ENCODE peak calls at places on chromosomes 16 and 17, in eight cellular contexts. One of them, this sample, is unnamed.

GRCh38 chr17:63645775-63646491 is 23.7 kb downstream of the MAP3K3 start:
- DNase-seq in Peyer's patch: no peak
- DNase-seq in stimulated activated CD8-positive, alpha-beta memory T cell treated with anti-CD3 and anti-CD28 coated beads, Interleukin-4, amount 100 ng/mL, for 1 hour: no peak
- DNase-seq in NCI-H1105: no peak
- DNase-seq in left ventricle myocardium inferior: no peak
- DNase-seq in HTR-8/SVneo: no peak
- DNase-seq in progenitor cell of endocrine pancreas: no peak
- DNase-seq in transverse colon: no peak
- DNase-seq in this sample: no peak

GRCh38 chr16:23701045-23701444 is 12.0 kb downstream of the ERN2 start:
- DNase-seq in Peyer's patch: no peak
- DNase-seq in stimulated activated CD8-positive, alpha-beta memory T cell treated with anti-CD3 and anti-CD28 coated beads, Interleukin-4, amount 100 ng/mL, for 1 hour: no peak
- DNase-seq in NCI-H1105: no peak
- DNase-seq in left ventricle myocardium inferior: no peak
- DNase-seq in HTR-8/SVneo: no peak
- DNase-seq in progenitor cell of endocrine pancreas: no peak
- DNase-seq in transverse colon: no peak
- DNase-seq in this sample: no peak

GRCh38 chr17:35256629-35257028 is 13.8 kb downstream of the SLFN5 start:
- DNase-seq in Peyer's patch: no peak
- DNase-seq in stimulated activated CD8-positive, alpha-beta memory T cell treated with anti-CD3 and anti-CD28 coated beads, Interleukin-4, amount 100 ng/mL, for 1 hour: no peak
- DNase-seq in NCI-H1105: no peak
- DNase-seq in left ventricle myocardium inferior: no peak
- DNase-seq in HTR-8/SVneo: no peak
- DNase-seq in progenitor cell of endocrine pancreas: no peak
- DNase-seq in transverse colon: no peak
- DNase-seq in this sample: no peak

GRCh38 chr16:65713409-65713808 is 591.5 kb upstream of the CDH11 start:
- DNase-seq in Peyer's patch: no peak
- DNase-seq in stimulated activated CD8-positive, alpha-beta memory T cell treated with anti-CD3 and anti-CD28 coated beads, Interleukin-4, amount 100 ng/mL, for 1 hour: no peak
- DNase-seq in NCI-H1105: no peak
- DNase-seq in left ventricle myocardium inferior: no peak
- DNase-seq in HTR-8/SVneo: no peak
- DNase-seq in progenitor cell of endocrine pancreas: no peak
- DNase-seq in transverse colon: no peak
- DNase-seq in this sample: no peak

GRCh38 chr16:14600164-14600563 is 29.9 kb downstream of the PARN start:
- DNase-seq in Peyer's patch: no peak
- DNase-seq in stimulated activated CD8-positive, alpha-beta memory T cell treated with anti-CD3 and anti-CD28 coated beads, Interleukin-4, amount 100 ng/mL, for 1 hour: no peak
- DNase-seq in NCI-H1105: no peak
- DNase-seq in left ventricle myocardium inferior: no peak
- DNase-seq in HTR-8/SVneo: peak
- DNase-seq in progenitor cell of endocrine pancreas: no peak
- DNase-seq in transverse colon: no peak
- DNase-seq in this sample: no peak

GRCh38 chr16:28596840-28597691 is at the start of gene SULT1A2:
- DNase-seq in Peyer's patch: peak
- DNase-seq in stimulated activated CD8-positive, alpha-beta memory T cell treated with anti-CD3 and anti-CD28 coated beads, Interleukin-4, amount 100 ng/mL, for 1 hour: no peak
- DNase-seq in NCI-H1105: no peak
- DNase-seq in left ventricle myocardium inferior: no peak
- DNase-seq in HTR-8/SVneo: no peak
- DNase-seq in progenitor cell of endocrine pancreas: no peak
- DNase-seq in transverse colon: peak
- DNase-seq in this sample: no peak

GRCh38 chr17:915416-916201 is 64.0 kb downstream of the NXN start:
- DNase-seq in Peyer's patch: no peak
- DNase-seq in stimulated activated CD8-positive, alpha-beta memory T cell treated with anti-CD3 and anti-CD28 coated beads, Interleukin-4, amount 100 ng/mL, for 1 hour: no peak
- DNase-seq in NCI-H1105: peak
- DNase-seq in left ventricle myocardium inferior: no peak
- DNase-seq in HTR-8/SVneo: no peak
- DNase-seq in progenitor cell of endocrine pancreas: no peak
- DNase-seq in transverse colon: no peak
- DNase-seq in this sample: no peak

GRCh38 chr16:59601452-59601851 is 867.3 kb upstream of the GOT2 start:
- DNase-seq in Peyer's patch: no peak
- DNase-seq in stimulated activated CD8-positive, alpha-beta memory T cell treated with anti-CD3 and anti-CD28 coated beads, Interleukin-4, amount 100 ng/mL, for 1 hour: no peak
- DNase-seq in NCI-H1105: no peak
- DNase-seq in left ventricle myocardium inferior: no peak
- DNase-seq in HTR-8/SVneo: no peak
- DNase-seq in progenitor cell of endocrine pancreas: no peak
- DNase-seq in transverse colon: no peak
- DNase-seq in this sample: no peak

GRCh38 chr17:48840441-48840840 is 9.6 kb downstream of the CALCOCO2 start:
- DNase-seq in Peyer's patch: no peak
- DNase-seq in stimulated activated CD8-positive, alpha-beta memory T cell treated with anti-CD3 and anti-CD28 coated beads, Interleukin-4, amount 100 ng/mL, for 1 hour: no peak
- DNase-seq in NCI-H1105: no peak
- DNase-seq in left ventricle myocardium inferior: no peak
- DNase-seq in HTR-8/SVneo: no peak
- DNase-seq in progenitor cell of endocrine pancreas: no peak
- DNase-seq in transverse colon: no peak
- DNase-seq in this sample: no peak

GRCh38 chr17:41962111-41962510 is 4.5 kb upstream of the CNP start:
- DNase-seq in Peyer's patch: no peak
- DNase-seq in stimulated activated CD8-positive, alpha-beta memory T cell treated with anti-CD3 and anti-CD28 coated beads, Interleukin-4, amount 100 ng/mL, for 1 hour: no peak
- DNase-seq in NCI-H1105: no peak
- DNase-seq in left ventricle myocardium inferior: no peak
- DNase-seq in HTR-8/SVneo: no peak
- DNase-seq in progenitor cell of endocrine pancreas: no peak
- DNase-seq in transverse colon: no peak
- DNase-seq in this sample: no peak

GRCh38 chr17:8846768-8847211 is 20.7 kb downstream of the PIK3R6 start:
- DNase-seq in Peyer's patch: no peak
- DNase-seq in stimulated activated CD8-positive, alpha-beta memory T cell treated with anti-CD3 and anti-CD28 coated beads, Interleukin-4, amount 100 ng/mL, for 1 hour: no peak
- DNase-seq in NCI-H1105: no peak
- DNase-seq in left ventricle myocardium inferior: no peak
- DNase-seq in HTR-8/SVneo: peak
- DNase-seq in progenitor cell of endocrine pancreas: no peak
- DNase-seq in transverse colon: no peak
- DNase-seq in this sample: no peak

GRCh38 chr16:84007520-84007919 is 35.1 kb downstream of the SLC38A8 start:
- DNase-seq in Peyer's patch: no peak
- DNase-seq in stimulated activated CD8-positive, alpha-beta memory T cell treated with anti-CD3 and anti-CD28 coated beads, Interleukin-4, amount 100 ng/mL, for 1 hour: no peak
- DNase-seq in NCI-H1105: no peak
- DNase-seq in left ventricle myocardium inferior: no peak
- DNase-seq in HTR-8/SVneo: no peak
- DNase-seq in progenitor cell of endocrine pancreas: no peak
- DNase-seq in transverse colon: no peak
- DNase-seq in this sample: no peak

GRCh38 chr16:7377231-7377630 is 44.6 kb downstream of the RBFOX1 start:
- DNase-seq in Peyer's patch: no peak
- DNase-seq in stimulated activated CD8-positive, alpha-beta memory T cell treated with anti-CD3 and anti-CD28 coated beads, Interleukin-4, amount 100 ng/mL, for 1 hour: no peak
- DNase-seq in NCI-H1105: no peak
- DNase-seq in left ventricle myocardium inferior: no peak
- DNase-seq in HTR-8/SVneo: no peak
- DNase-seq in progenitor cell of endocrine pancreas: no peak
- DNase-seq in transverse colon: no peak
- DNase-seq in this sample: no peak

GRCh38 chr16:89596957-89597644 is 16.3 kb upstream of the DPEP1 start:
- DNase-seq in Peyer's patch: no peak
- DNase-seq in stimulated activated CD8-positive, alpha-beta memory T cell treated with anti-CD3 and anti-CD28 coated beads, Interleukin-4, amount 100 ng/mL, for 1 hour: no peak
- DNase-seq in NCI-H1105: no peak
- DNase-seq in left ventricle myocardium inferior: no peak
- DNase-seq in HTR-8/SVneo: no peak
- DNase-seq in progenitor cell of endocrine pancreas: no peak
- DNase-seq in transverse colon: no peak
- DNase-seq in this sample: no peak

This sample was measured in mesothelial cell of epicardium.